ENCODE peak calls at places on chromosomes 7 and 10, in six cellular contexts. S is fibroblast of lung, E is cardiac muscle cell, R is uterus, L is A549, F is kidney. W is an unnamed sample.
A peak's percentile ranks its signal among the peaks of the same experiment; 100 is the strongest.

GRCh38 chr10:75736889-75737610 is 305.6 kb downstream of the LRMDA start:
- DNase-seq in S (peak; percentile 4), E (no peak), R (no peak), L (no peak), F (no peak), W (no peak)

GRCh38 chr7:17022915-17023314 is 141.1 kb upstream of the AGR3 start:
- DNase-seq in S (no peak), E (no peak), R (no peak), L (no peak), F (no peak), W (no peak)

GRCh38 chr7:140222797-140223196 is 46.0 kb upstream of the KDM7A start:
- DNase-seq in S (no peak), E (no peak), R (no peak), L (no peak), F (no peak), W (no peak)

GRCh38 chr10:78401882-78402367 is 368.3 kb downstream of the RPS24 start:
- DNase-seq in S (no peak), E (peak; percentile 78), R (no peak), L (no peak), F (no peak), W (no peak)

GRCh38 chr10:101452593-101452992 is 98.6 kb downstream of the BTRC start:
- DNase-seq in S (no peak), E (no peak), R (no peak), L (no peak), F (no peak), W (no peak)

GRCh38 chr7:30888783-30889182 is 22.9 kb upstream of the AQP1 start:
- DNase-seq in S (peak; percentile 96), E (peak; percentile 39), R (no peak), L (peak; percentile 17), F (no peak), W (peak; percentile 66)

GRCh38 chr10:672139-672538 is 17.3 kb downstream of the DIP2C start:
- DNase-seq in S (no peak), E (no peak), R (no peak), L (no peak), F (no peak), W (no peak)

GRCh38 chr7:46369933-46370654 is 449.0 kb upstream of the IGFBP3 start:
- DNase-seq in S (peak; percentile 93), E (no peak), R (no peak), L (no peak), F (no peak), W (peak; percentile 71)

GRCh38 chr7:66142996-66143395 is 28.3 kb downstream of the CRCP start:
- DNase-seq in S (no peak), E (no peak), R (no peak), L (no peak), F (no peak), W (no peak)

GRCh38 chr7:140972876-140973829 is 41.6 kb downstream of the MRPS33 start:
- DNase-seq in S (no peak), E (no peak), R (no peak), L (no peak), F (no peak), W (no peak)

GRCh38 chr10:72567421-72567820 is 58.5 kb downstream of the MICU1 start:
- DNase-seq in S (peak; percentile 64), E (no peak), R (no peak), L (peak; percentile 65), F (no peak), W (no peak)

GRCh38 chr7:134448359-134449229 is 10.3 kb downstream of the AKR1B1 start:
- DNase-seq in S (peak; percentile 86), E (no peak), R (no peak), L (peak; percentile 94), F (no peak), W (peak; percentile 74)

GRCh38 chr10:6501931-6502330 is 78.1 kb downstream of the PRKCQ start:
- DNase-seq in S (peak; percentile 1), E (no peak), R (no peak), L (no peak), F (no peak), W (no peak)

GRCh38 chr7:132508724-132509348 is 67.4 kb downstream of the PLXNA4 start:
- DNase-seq in S (no peak), E (peak; percentile 50), R (no peak), L (no peak), F (no peak), W (no peak)

GRCh38 chr7:106285801-106286492 is 1.2 kb upstream of the NAMPT start:
- DNase-seq in S (peak; percentile 46), E (no peak), R (no peak), L (no peak), F (no peak), W (no peak)

GRCh38 chr7:128270799-128271411 is 29.8 kb downstream of the LEP start:
- DNase-seq in S (no peak), E (no peak), R (no peak), L (no peak), F (peak; percentile 69), W (no peak)

GRCh38 chr10:84845628-84846261 is 517.4 kb downstream of the CCSER2 start:
- DNase-seq in S (no peak), E (peak; percentile 61), R (no peak), L (peak; percentile 27), F (no peak), W (no peak)

GRCh38 chr7:31882187-31882586 is 188.0 kb downstream of the PDE1C start:
- DNase-seq in S (peak; percentile 25), E (peak; percentile 39), R (no peak), L (peak; percentile 41), F (no peak), W (no peak)

GRCh38 chr7:80622531-80622930 is 15.9 kb upstream of the CD36 start:
- DNase-seq in S (peak; percentile 78), E (no peak), R (no peak), L (no peak), F (no peak), W (peak; percentile 45)

GRCh38 chr7:149171894-149172533 is 23.3 kb upstream of the ZNF282 start:
- DNase-seq in S (peak; percentile 54), E (no peak), R (no peak), L (peak; percentile 66), F (no peak), W (no peak)

GRCh38 chr10:78952686-78953085 is 116.1 kb upstream of the ZMIZ1 start:
- DNase-seq in S (peak; percentile 85), E (no peak), R (peak; percentile 56), L (no peak), F (no peak), W (no peak)

GRCh38 chr10:44024351-44025116 is 360.4 kb downstream of the CXCL12 start:
- DNase-seq in S (no peak), E (no peak), R (no peak), L (no peak), F (no peak), W (no peak)

GRCh38 chr7:135672560-135673359 is 10.4 kb downstream of the STMP1 start:
- DNase-seq in S (peak; percentile 76), E (peak; percentile 70), R (peak; percentile 33), L (peak; percentile 61), F (no peak), W (peak; percentile 58)

GRCh38 chr10:133258066-133258817 is 18.4 kb downstream of the ADAM8 start:
- DNase-seq in S (no peak), E (no peak), R (no peak), L (no peak), F (no peak), W (no peak)
- H3K4me3 ChIP-seq in S (no peak overlapping the region), E (no peak overlapping the region), R (no peak overlapping the region), L (no peak overlapping the region), F (no peak overlapping the region), W (no peak overlapping the region)

DNA sequence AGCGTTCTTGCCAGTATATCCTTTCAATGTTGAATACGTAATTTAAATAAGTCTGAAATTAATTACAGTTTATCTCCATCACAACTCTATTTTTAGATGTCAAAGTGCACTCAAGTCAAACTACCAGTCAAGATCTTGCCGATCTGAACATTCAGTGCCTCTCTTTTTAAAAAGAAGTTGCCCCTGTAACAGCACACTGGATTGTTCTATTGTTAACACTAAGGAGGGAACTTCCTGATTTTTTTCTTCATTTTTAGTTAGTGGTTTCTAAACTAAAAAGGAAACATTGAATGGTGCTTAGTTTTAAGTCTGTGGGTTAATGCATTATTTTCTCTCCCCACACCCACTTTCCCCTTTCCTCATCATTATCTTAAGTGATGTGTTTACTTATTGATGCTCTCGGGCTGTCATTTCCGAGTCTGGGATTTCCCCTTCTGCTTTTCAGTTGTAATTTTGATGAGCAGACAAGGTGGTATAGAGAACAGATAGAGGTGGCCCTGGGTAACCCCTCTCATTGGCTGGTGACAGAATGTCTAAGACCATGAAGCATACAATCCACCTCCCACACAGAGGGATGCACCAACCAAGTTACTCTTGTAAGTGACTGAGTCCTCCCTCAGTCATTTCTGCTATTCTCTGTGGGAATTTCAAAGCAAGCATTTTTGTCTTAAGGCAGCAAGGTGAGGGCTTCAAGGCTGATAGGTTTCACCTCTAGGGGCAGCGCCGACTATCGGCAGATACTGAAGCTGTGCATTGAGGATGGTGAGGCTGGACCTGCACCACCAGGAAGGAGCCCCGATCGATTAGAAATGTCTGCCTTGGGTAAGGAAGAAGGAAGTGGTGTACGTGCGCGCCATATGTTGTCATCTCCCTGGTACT is 49.4 kb downstream of the CHN2 start:
- DNase-seq in S (no peak), E (no peak), R (no peak), L (peak; percentile 52), F (no peak), W (no peak)
- TF ChIP-seq CTCF in S (no peak), E (no peak), R (no peak), L (peak; percentile 25), F (no peak), W (no peak)

GRCh38 chr10:95247881-95248583 is 42.8 kb downstream of the PDLIM1 start:
- DNase-seq in S (no peak), E (peak; percentile 45), R (no peak), L (no peak), F (no peak), W (no peak)

GRCh38 chr10:95248989-95249388 is 41.8 kb downstream of the PDLIM1 start:
- DNase-seq in S (no peak), E (no peak), R (no peak), L (no peak), F (no peak), W (no peak)

GRCh38 chr10:95245425-95246055 is 45.3 kb downstream of the PDLIM1 start:
- DNase-seq in S (no peak), E (no peak), R (no peak), L (no peak), F (no peak), W (no peak)

GRCh38 chr10:95246582-95247051 is 44.2 kb downstream of the PDLIM1 start:
- DNase-seq in S (peak; percentile 70), E (peak; percentile 92), R (peak; percentile 87), L (peak; percentile 80), F (no peak), W (no peak)

DNA sequence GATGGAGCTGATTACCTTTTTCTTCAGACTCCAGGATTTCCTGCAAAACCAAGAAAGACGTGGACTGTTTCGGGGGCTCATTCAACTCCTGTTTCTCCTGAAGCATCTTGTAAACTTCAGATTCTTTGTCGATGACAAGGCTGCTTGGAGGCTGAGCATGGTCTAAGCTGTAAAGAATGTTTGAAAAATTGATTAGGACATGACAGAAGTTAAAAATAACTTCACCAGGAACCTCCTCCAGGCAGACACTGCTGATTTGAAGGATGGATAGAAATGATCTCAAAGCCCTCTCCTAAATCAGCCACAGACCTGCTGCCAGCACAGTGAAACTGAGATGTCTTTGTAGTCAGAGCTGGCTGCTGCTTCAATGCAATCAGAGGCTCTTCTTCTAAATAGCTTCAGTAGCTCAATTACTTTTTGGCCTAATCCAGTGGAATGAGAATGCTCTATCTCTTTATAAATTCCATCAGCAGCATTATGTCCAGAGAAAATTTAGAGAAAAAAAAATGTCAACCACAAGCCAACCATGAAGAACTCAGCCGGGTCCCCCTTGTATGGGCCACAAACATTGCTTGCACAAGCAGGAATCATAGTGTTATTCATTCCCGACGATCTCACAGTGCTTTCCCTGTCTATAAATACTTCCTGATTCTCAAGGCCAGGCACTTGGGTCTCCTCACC is 43.5 kb downstream of the PDLIM1 start:
- DNase-seq in S (peak; percentile 95), E (no peak), R (no peak), L (no peak), F (no peak), W (peak; percentile 81)
- H3K27ac ChIP-seq in S (peak overlapping the region; percentile 93), E (peak overlapping the region; percentile 73), R (peak overlapping the region; percentile 73), L (peak overlapping the region; percentile 20), F (no peak overlapping the region), W (peak overlapping the region; percentile 93)

GRCh38 chr10:87000491-87000890 is 19.6 kb upstream of the FAM25A start:
- DNase-seq in S (peak; percentile 9), E (no peak), R (no peak), L (no peak), F (no peak), W (no peak)
- H3K4me3 ChIP-seq in S (no peak overlapping the region), E (no peak overlapping the region), R (no peak overlapping the region), L (no peak overlapping the region), F (no peak overlapping the region), W (no peak overlapping the region)